ENCODE peak calls at places on chromosomes 12 and 14, in seven cellular contexts. Z is esophagus muscularis mucosa, T is A549, K is transverse colon, N is GM12891, E is ovary, O is body of pancreas. D is an unnamed sample.

GRCh38 chr12:89817501-89818226 is 109.0 kb upstream of the ATP2B1 start:
- DNase-seq in Z (no peak), T (peak), K (no peak), N (no peak), E (no peak), O (no peak), D (no peak)

GRCh38 chr12:32583535-32583934 is 95.6 kb upstream of the DNM1L start:
- DNase-seq in Z (no peak), T (no peak), K (no peak), N (no peak), E (no peak), O (no peak), D (no peak)

GRCh38 chr14:78157855-78158436 is 12.2 kb upstream of the NRXN3 start:
- DNase-seq in Z (no peak), T (no peak), K (no peak), N (no peak), E (no peak), O (no peak), D (no peak)

GRCh38 chr14:61213116-61213720 is 67.9 kb downstream of the TMEM30B start:
- DNase-seq in Z (no peak), T (no peak), K (no peak), N (no peak), E (no peak), O (no peak), D (no peak)

GRCh38 chr12:48999371-49000131 is at the start of gene DDN:
- DNase-seq in Z (no peak), T (peak), K (no peak), N (peak), E (peak), O (peak), D (no peak)

GRCh38 chr14:73233564-73233963 is 3.7 kb upstream of the PAPLN start:
- DNase-seq in Z (no peak), T (no peak), K (no peak), N (no peak), E (no peak), O (no peak), D (no peak)

GRCh38 chr14:77040995-77041744 is 12.7 kb upstream of the IRF2BPL start:
- DNase-seq in Z (no peak), T (no peak), K (peak), N (no peak), E (peak), O (peak), D (no peak)

GRCh38 chr14:93115920-93116675 is at the start of gene ITPK1:
- DNase-seq in Z (no peak), T (peak), K (peak), N (peak), E (peak), O (peak), D (peak)

GRCh38 chr14:95394981-95395737 is 75.5 kb upstream of the CLMN start:
- DNase-seq in Z (no peak), T (no peak), K (no peak), N (no peak), E (no peak), O (no peak), D (no peak)

GRCh38 chr12:3249081-3249800 is 172.1 kb downstream of the TSPAN9 start:
- DNase-seq in Z (no peak), T (no peak), K (no peak), N (no peak), E (no peak), O (no peak), D (no peak)

GRCh38 chr12:25784669-25785068 is 173.8 kb upstream of the RASSF8 start:
- DNase-seq in Z (no peak), T (no peak), K (no peak), N (no peak), E (no peak), O (no peak), D (no peak)

GRCh38 chr14:105273062-105273461 is 24.7 kb downstream of the BTBD6 start:
- DNase-seq in Z (no peak), T (no peak), K (no peak), N (no peak), E (no peak), O (peak), D (no peak)

GRCh38 chr12:67377021-67377420 is 107.9 kb downstream of the CAND1 start:
- DNase-seq in Z (no peak), T (no peak), K (no peak), N (no peak), E (no peak), O (no peak), D (no peak)

GRCh38 chr12:91877022-91877421 is 268.6 kb downstream of the BTG1 start:
- DNase-seq in Z (no peak), T (no peak), K (peak), N (peak), E (no peak), O (no peak), D (no peak)

GRCh38 chr12:65510584-65511050 is 232.1 kb downstream of the MSRB3 start:
- DNase-seq in Z (no peak), T (no peak), K (peak), N (no peak), E (peak), O (peak), D (no peak)

GRCh38 chr14:38350102-38350501 is 94.2 kb upstream of the CLEC14A start:
- DNase-seq in Z (no peak), T (no peak), K (no peak), N (no peak), E (no peak), O (no peak), D (no peak)

GRCh38 chr14:66117600-66117999 is 368.6 kb upstream of the CCDC196 start:
- DNase-seq in Z (no peak), T (peak), K (no peak), N (no peak), E (no peak), O (no peak), D (no peak)

GRCh38 chr12:108048686-108049085 is 80.4 kb upstream of the WSCD2 start:
- DNase-seq in Z (no peak), T (no peak), K (no peak), N (no peak), E (no peak), O (no peak), D (no peak)

GRCh38 chr12:68565391-68565903 is 45.3 kb upstream of the RAP1B start:
- DNase-seq in Z (no peak), T (peak), K (no peak), N (no peak), E (no peak), O (no peak), D (no peak)

GRCh38 chr14:53187921-53188463 is 34.9 kb upstream of the DDHD1 start:
- DNase-seq in Z (no peak), T (no peak), K (no peak), N (no peak), E (no peak), O (no peak), D (no peak)

GRCh38 chr12:74665690-74666089 is 128.1 kb downstream of the ATXN7L3B start:
- DNase-seq in Z (no peak), T (no peak), K (no peak), N (no peak), E (no peak), O (no peak), D (no peak)

GRCh38 chr14:61034416-61035100 is 53.5 kb downstream of the SLC38A6 start:
- DNase-seq in Z (no peak), T (no peak), K (peak), N (no peak), E (no peak), O (no peak), D (no peak)

GRCh38 chr12:29428630-29429029 is 47.7 kb upstream of the ERGIC2 start:
- DNase-seq in Z (no peak), T (peak), K (no peak), N (no peak), E (no peak), O (no peak), D (no peak)

GRCh38 chr12:43551971-43552559 is at the start of gene ADAMTS20:
- DNase-seq in Z (no peak), T (no peak), K (no peak), N (no peak), E (no peak), O (no peak), D (no peak)

GRCh38 chr14:96588410-96589249 is 86.4 kb downstream of the PAPOLA start:
- DNase-seq in Z (peak), T (no peak), K (no peak), N (no peak), E (no peak), O (no peak), D (peak)

GRCh38 chr14:97298775-97299174 is 501.6 kb downstream of the VRK1 start:
- DNase-seq in Z (no peak), T (no peak), K (no peak), N (no peak), E (no peak), O (no peak), D (no peak)

GRCh38 chr14:78022059-78022458 is 148.1 kb upstream of the NRXN3 start:
- DNase-seq in Z (peak), T (peak), K (peak), N (peak), E (no peak), O (peak), D (no peak)

GRCh38 chr12:116456683-116457082 is 102.5 kb upstream of the MAP1LC3B2 start:
- DNase-seq in Z (no peak), T (peak), K (no peak), N (no peak), E (peak), O (no peak), D (no peak)

GRCh38 chr14:64074961-64075619 is 219.1 kb downstream of the ESR2 start:
- DNase-seq in Z (no peak), T (peak), K (no peak), N (no peak), E (no peak), O (no peak), D (no peak)

GRCh38 chr12:57712671-57713070 is 18.7 kb downstream of the OS9 start:
- DNase-seq in Z (peak), T (no peak), K (no peak), N (no peak), E (no peak), O (no peak), D (no peak)

GRCh38 chr12:100184549-100184948 is 16.1 kb upstream of the ACTR6 start:
- DNase-seq in Z (no peak), T (no peak), K (no peak), N (no peak), E (no peak), O (no peak), D (no peak)

GRCh38 chr12:124567035-124567672 is at the start of gene NCOR2:
- DNase-seq in Z (no peak), T (no peak), K (no peak), N (peak), E (peak), O (peak), D (peak)

GRCh38 chr12:26136688-26137087 is 11.9 kb upstream of the BHLHE41 start:
- DNase-seq in Z (no peak), T (no peak), K (no peak), N (no peak), E (no peak), O (no peak), D (no peak)

GRCh38 chr14:54572316-54572715 is 5.4 kb downstream of the SAMD4A start:
- DNase-seq in Z (no peak), T (peak), K (no peak), N (no peak), E (no peak), O (no peak), D (no peak)

GRCh38 chr14:91315844-91316267 is 71.4 kb upstream of the GPR68 start:
- DNase-seq in Z (no peak), T (no peak), K (peak), N (peak), E (no peak), O (no peak), D (no peak)

DNA sequence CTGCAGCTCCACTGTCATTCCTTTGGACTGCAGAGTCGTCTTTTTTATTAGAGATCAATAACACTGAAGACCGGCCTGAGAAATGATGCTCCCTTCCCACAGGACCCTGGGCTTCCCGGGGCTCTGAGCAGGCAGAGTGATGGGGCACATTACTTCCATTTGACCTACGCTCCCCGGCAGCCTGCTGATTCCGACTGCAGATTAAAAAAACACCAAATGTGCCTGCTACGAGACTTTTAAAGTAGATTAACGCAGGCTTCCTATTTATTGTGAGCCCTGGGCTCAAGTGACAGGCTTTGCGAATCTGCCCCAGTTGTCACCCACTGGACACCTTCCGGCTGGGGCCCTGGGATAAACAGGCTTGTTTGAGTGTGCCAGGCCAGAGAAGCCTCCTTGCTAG is 37.6 kb downstream of the KCNA1 start:
- DNase-seq in Z (no peak), T (no peak), K (no peak), N (no peak), E (no peak), O (no peak), D (no peak)
- TF ChIP-seq POLR2A in Z (no peak), T (no peak), K (no peak), N (no peak), E (no peak), O (no peak), D (no peak)

GRCh38 chr14:104211741-104212140 is 73.4 kb downstream of the KIF26A start:
- DNase-seq in Z (no peak), T (no peak), K (no peak), N (no peak), E (no peak), O (no peak), D (no peak)
- TF ChIP-seq POLR2A in Z (no peak), T (no peak), K (no peak), N (no peak), E (no peak), O (no peak), D (no peak)

DNA sequence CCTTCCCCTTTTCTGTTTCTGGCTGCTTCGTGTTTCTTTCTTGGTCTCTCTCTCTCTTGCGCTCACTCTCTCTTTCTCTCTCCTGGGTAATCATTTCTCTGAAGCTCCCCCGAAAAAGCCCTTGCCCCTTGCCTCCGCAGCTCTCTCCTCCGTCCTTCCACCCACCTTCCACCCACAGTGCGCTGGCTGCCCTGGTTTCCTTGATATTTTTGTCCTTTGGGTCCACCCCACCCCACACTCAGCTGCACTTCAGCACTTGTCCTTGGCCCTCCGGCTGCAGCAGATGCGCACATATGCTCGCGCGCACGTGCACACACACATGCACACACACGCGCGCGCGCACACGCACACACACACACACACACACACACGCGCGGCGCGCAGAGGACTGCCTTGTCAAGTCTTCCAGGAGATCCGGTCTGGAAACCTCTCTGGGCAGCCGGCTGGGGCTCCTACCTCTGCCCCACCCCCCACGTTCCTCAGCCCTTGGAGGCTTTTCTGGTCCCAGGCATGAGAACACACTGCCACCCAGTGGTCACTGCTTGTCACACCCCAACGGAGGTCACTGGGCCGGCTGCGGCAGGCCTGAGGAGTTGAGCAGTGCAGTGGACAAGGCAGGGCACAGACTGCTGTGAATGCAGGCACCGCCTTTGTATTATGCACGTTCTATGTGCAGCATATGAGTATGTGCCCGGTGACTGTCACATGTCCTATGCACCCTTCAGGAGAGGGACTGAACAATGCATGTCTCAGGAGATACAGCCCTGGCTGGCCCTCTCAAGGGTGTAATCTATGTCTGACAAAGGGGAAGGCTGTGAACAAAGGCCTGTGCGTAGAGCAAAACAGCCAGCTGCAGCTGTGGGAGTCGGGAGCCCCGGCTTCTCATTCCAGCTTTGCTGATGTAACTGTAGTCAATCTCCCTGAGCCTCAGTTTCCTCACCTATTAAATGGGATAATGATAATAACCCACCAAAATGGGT is 6.5 kb downstream of the LAG3 start:
- DNase-seq in Z (peak), T (peak), K (peak), N (no peak), E (peak), O (peak), D (peak)
- TF ChIP-seq POLR2A in Z (no peak), T (no peak), K (no peak), N (no peak), E (peak), O (peak), D (no peak)

GRCh38 chr14:101823081-101823480 is 61.6 kb downstream of the PPP2R5C start:
- DNase-seq in Z (no peak), T (no peak), K (no peak), N (no peak), E (no peak), O (no peak), D (no peak)

GRCh38 chr14:101821528-101821927 is 60.0 kb downstream of the PPP2R5C start:
- DNase-seq in Z (no peak), T (no peak), K (no peak), N (no peak), E (no peak), O (no peak), D (no peak)

GRCh38 chr14:101824339-101824727 is 62.8 kb downstream of the PPP2R5C start:
- DNase-seq in Z (no peak), T (no peak), K (no peak), N (no peak), E (no peak), O (no peak), D (no peak)

GRCh38 chr14:101825797-101826196 is 64.3 kb downstream of the PPP2R5C start:
- DNase-seq in Z (no peak), T (no peak), K (no peak), N (no peak), E (no peak), O (no peak), D (no peak)

DNA sequence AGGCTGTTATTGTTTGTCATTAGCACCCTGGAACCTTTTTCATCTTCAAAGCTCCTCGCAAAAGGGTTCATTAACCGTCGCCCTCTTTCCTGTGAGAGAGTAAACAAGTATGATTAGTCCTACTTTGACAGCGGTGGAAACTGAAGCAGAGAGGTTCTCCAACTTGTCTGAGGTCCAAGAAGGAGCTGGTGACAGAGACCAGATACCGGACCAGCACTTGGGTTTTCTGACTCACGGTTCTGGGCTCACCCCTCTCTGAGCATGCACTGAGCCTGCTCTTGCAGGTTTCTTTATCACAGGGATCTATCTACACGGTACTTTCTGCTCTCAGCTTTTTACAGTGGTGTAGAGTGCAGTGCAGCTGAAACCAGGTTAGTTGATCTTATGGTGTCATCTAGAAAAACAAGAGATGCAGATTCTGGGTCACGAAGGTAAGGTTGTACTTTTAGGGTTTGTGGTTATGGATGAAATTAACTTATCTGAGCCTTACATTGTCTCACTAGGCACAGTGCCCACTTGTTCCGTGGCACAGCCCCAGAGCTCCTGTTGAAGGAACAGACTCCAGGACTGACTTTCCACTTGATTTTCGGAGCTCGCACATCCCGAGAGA is 62.1 kb downstream of the PPP2R5C start:
- DNase-seq in Z (no peak), T (no peak), K (peak), N (no peak), E (no peak), O (no peak), D (no peak)
- TF ChIP-seq POLR2A in Z (no peak), T (no peak), K (peak), N (peak), E (no peak), O (peak), D (no peak)

GRCh38 chr14:75067212-75067611 is 2.2 kb upstream of the ZC2HC1C start:
- DNase-seq in Z (no peak), T (no peak), K (no peak), N (no peak), E (no peak), O (no peak), D (no peak)

GRCh38 chr14:75068294-75069020 is 984 bp upstream of the ZC2HC1C start:
- DNase-seq in Z (no peak), T (no peak), K (no peak), N (no peak), E (no peak), O (no peak), D (no peak)

GRCh38 chr14:75069811-75070145 is 337 bp downstream of the ZC2HC1C start:
- DNase-seq in Z (no peak), T (no peak), K (no peak), N (no peak), E (no peak), O (no peak), D (no peak)

GRCh38 chr14:75069021-75069810 is at the start of gene ZC2HC1C:
- DNase-seq in Z (peak), T (peak), K (peak), N (peak), E (peak), O (peak), D (peak)

GRCh38 chr14:75070383-75070782 is 942 bp downstream of the ZC2HC1C start:
- DNase-seq in Z (no peak), T (no peak), K (peak), N (no peak), E (peak), O (peak), D (peak)
- TF ChIP-seq POLR2A in Z (no peak), T (no peak), K (no peak), N (no peak), E (no peak), O (no peak), D (no peak)

DNA sequence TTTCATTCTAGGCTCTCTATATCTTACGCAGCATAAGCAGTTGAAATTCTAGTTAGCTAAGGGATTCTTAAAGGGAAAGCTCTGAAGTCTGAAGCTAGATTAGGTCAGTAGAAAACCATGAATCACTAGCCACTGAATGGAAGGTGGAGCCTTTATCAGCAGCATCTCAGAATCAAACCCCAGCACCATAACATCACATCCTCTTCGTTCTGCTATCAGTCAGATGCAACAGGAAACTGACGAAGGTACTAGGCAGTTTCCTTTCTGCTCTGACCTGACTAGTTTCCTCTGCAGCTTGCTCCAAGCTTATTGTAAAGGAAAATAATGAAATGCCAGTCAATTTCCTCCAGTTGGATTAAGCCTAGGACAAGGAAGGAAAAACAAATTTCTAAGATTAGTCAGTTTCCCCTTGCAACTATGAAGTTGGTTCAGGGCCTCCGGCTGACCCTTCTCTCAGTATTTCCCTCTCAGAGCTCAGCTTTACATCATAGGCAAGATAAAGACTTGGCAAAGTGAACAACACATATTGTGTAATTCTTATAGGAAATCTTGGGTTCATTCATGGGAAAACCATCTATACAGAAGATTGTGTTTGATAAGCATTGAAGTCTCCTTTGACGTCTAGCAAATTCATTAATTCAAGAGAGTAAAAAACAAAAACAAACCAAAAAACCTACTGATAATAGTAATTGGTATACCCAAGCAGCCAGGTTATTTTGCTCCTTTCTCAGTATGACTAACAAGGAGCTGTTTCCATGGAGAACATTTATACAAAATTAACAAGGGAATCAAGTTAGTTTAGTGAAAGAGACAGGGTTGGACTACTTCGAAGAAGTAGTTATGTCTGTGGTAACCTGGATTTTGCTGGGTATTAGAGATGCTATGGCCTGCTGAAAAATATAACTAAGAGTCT is 43.4 kb upstream of the CFAP54 start:
- DNase-seq in Z (no peak), T (peak), K (peak), N (peak), E (no peak), O (no peak), D (no peak)
- TF ChIP-seq POLR2A in Z (no peak), T (no peak), K (no peak), N (no peak), E (no peak), O (no peak), D (no peak)

D was measured in suprapubic skin.